ENCODE peak calls at places on chromosomes 6 and 20, in nine cellular contexts. One of them, this sample, is unnamed.

GRCh38 chr6:46451343-46451742 is 39.9 kb downstream of the RCAN2 start:
- DNase-seq in heart left ventricle: no peak
- DNase-seq in OCI-LY7: no peak
- DNase-seq in astrocyte of the spinal cord: no peak
- DNase-seq in PC-3: no peak
- DNase-seq in neural progenitor cell: no peak
- DNase-seq in cardiac muscle cell: no peak
- DNase-seq in neuronal stem cell: no peak
- DNase-seq in iPS DF 6.9: no peak
- DNase-seq in this sample: no peak

GRCh38 chr6:75600694-75601265 is 900 bp upstream of the SENP6 start:
- DNase-seq in heart left ventricle: no peak
- DNase-seq in OCI-LY7: no peak
- DNase-seq in astrocyte of the spinal cord: peak
- DNase-seq in PC-3: no peak
- DNase-seq in neural progenitor cell: no peak
- DNase-seq in cardiac muscle cell: no peak
- DNase-seq in neuronal stem cell: no peak
- DNase-seq in iPS DF 6.9: no peak
- DNase-seq in this sample: no peak

GRCh38 chr6:27288136-27289044 is 23.7 kb downstream of the POM121L2 start:
- DNase-seq in heart left ventricle: no peak
- DNase-seq in OCI-LY7: no peak
- DNase-seq in astrocyte of the spinal cord: no peak
- DNase-seq in PC-3: peak
- DNase-seq in neural progenitor cell: peak
- DNase-seq in cardiac muscle cell: no peak
- DNase-seq in neuronal stem cell: no peak
- DNase-seq in iPS DF 6.9: no peak
- DNase-seq in this sample: no peak

GRCh38 chr6:169160091-169160854 is 93.4 kb downstream of the THBS2 start:
- DNase-seq in heart left ventricle: no peak
- DNase-seq in OCI-LY7: no peak
- DNase-seq in astrocyte of the spinal cord: no peak
- DNase-seq in PC-3: no peak
- DNase-seq in neural progenitor cell: no peak
- DNase-seq in cardiac muscle cell: no peak
- DNase-seq in neuronal stem cell: no peak
- DNase-seq in iPS DF 6.9: no peak
- DNase-seq in this sample: no peak

GRCh38 chr6:126337323-126337722 is 2.6 kb upstream of the CENPW start:
- DNase-seq in heart left ventricle: no peak
- DNase-seq in OCI-LY7: no peak
- DNase-seq in astrocyte of the spinal cord: no peak
- DNase-seq in PC-3: no peak
- DNase-seq in neural progenitor cell: no peak
- DNase-seq in cardiac muscle cell: peak
- DNase-seq in neuronal stem cell: no peak
- DNase-seq in iPS DF 6.9: no peak
- DNase-seq in this sample: peak

GRCh38 chr6:16486661-16487060 is 248.3 kb downstream of the GMPR start:
- DNase-seq in heart left ventricle: no peak
- DNase-seq in OCI-LY7: no peak
- DNase-seq in astrocyte of the spinal cord: no peak
- DNase-seq in PC-3: no peak
- DNase-seq in neural progenitor cell: no peak
- DNase-seq in cardiac muscle cell: no peak
- DNase-seq in neuronal stem cell: no peak
- DNase-seq in iPS DF 6.9: no peak
- DNase-seq in this sample: no peak

GRCh38 chr6:93418113-93418447 is 1.3 kb downstream of the EPHA7 start:
- DNase-seq in heart left ventricle: no peak
- DNase-seq in OCI-LY7: no peak
- DNase-seq in astrocyte of the spinal cord: peak
- DNase-seq in PC-3: peak
- DNase-seq in neural progenitor cell: no peak
- DNase-seq in cardiac muscle cell: peak
- DNase-seq in neuronal stem cell: no peak
- DNase-seq in iPS DF 6.9: no peak
- DNase-seq in this sample: no peak

GRCh38 chr6:11605507-11605905 is 68.0 kb downstream of the TMEM170B start:
- DNase-seq in heart left ventricle: no peak
- DNase-seq in OCI-LY7: no peak
- DNase-seq in astrocyte of the spinal cord: no peak
- DNase-seq in PC-3: no peak
- DNase-seq in neural progenitor cell: peak
- DNase-seq in cardiac muscle cell: no peak
- DNase-seq in neuronal stem cell: no peak
- DNase-seq in iPS DF 6.9: no peak
- DNase-seq in this sample: no peak

GRCh38 chr20:2528671-2529070 is 7.7 kb upstream of the TMC2 start:
- DNase-seq in heart left ventricle: no peak
- DNase-seq in OCI-LY7: no peak
- DNase-seq in astrocyte of the spinal cord: no peak
- DNase-seq in PC-3: no peak
- DNase-seq in neural progenitor cell: peak
- DNase-seq in cardiac muscle cell: no peak
- DNase-seq in neuronal stem cell: no peak
- DNase-seq in iPS DF 6.9: no peak
- DNase-seq in this sample: no peak

GRCh38 chr6:108207013-108207412 is 41.2 kb downstream of the NR2E1 start:
- DNase-seq in heart left ventricle: no peak
- DNase-seq in OCI-LY7: no peak
- DNase-seq in astrocyte of the spinal cord: no peak
- DNase-seq in PC-3: no peak
- DNase-seq in neural progenitor cell: no peak
- DNase-seq in cardiac muscle cell: no peak
- DNase-seq in neuronal stem cell: no peak
- DNase-seq in iPS DF 6.9: no peak
- DNase-seq in this sample: no peak

GRCh38 chr6:16158943-16159557 is 30.2 kb downstream of the MYLIP start:
- DNase-seq in heart left ventricle: no peak
- DNase-seq in OCI-LY7: no peak
- DNase-seq in astrocyte of the spinal cord: no peak
- DNase-seq in PC-3: no peak
- DNase-seq in neural progenitor cell: no peak
- DNase-seq in cardiac muscle cell: no peak
- DNase-seq in neuronal stem cell: no peak
- DNase-seq in iPS DF 6.9: no peak
- DNase-seq in this sample: no peak

GRCh38 chr20:41317536-41318270 is at the start of gene ZHX3:
- DNase-seq in heart left ventricle: peak
- DNase-seq in OCI-LY7: peak
- DNase-seq in astrocyte of the spinal cord: peak
- DNase-seq in PC-3: peak
- DNase-seq in neural progenitor cell: peak
- DNase-seq in cardiac muscle cell: peak
- DNase-seq in neuronal stem cell: peak
- DNase-seq in iPS DF 6.9: peak
- DNase-seq in this sample: peak

GRCh38 chr20:41316009-41316408 is 1.5 kb downstream of the ZHX3 start:
- DNase-seq in heart left ventricle: no peak
- DNase-seq in OCI-LY7: no peak
- DNase-seq in astrocyte of the spinal cord: no peak
- DNase-seq in PC-3: no peak
- DNase-seq in neural progenitor cell: no peak
- DNase-seq in cardiac muscle cell: no peak
- DNase-seq in neuronal stem cell: no peak
- DNase-seq in iPS DF 6.9: no peak
- DNase-seq in this sample: no peak

GRCh38 chr20:41316602-41317535 is 662 bp downstream of the ZHX3 start:
- DNase-seq in heart left ventricle: peak
- DNase-seq in OCI-LY7: peak
- DNase-seq in astrocyte of the spinal cord: peak
- DNase-seq in PC-3: peak
- DNase-seq in neural progenitor cell: peak
- DNase-seq in cardiac muscle cell: peak
- DNase-seq in neuronal stem cell: peak
- DNase-seq in iPS DF 6.9: no peak
- DNase-seq in this sample: no peak

GRCh38 chr20:41318271-41318649 is 729 bp upstream of the ZHX3 start:
- DNase-seq in heart left ventricle: no peak
- DNase-seq in OCI-LY7: no peak
- DNase-seq in astrocyte of the spinal cord: peak
- DNase-seq in PC-3: no peak
- DNase-seq in neural progenitor cell: no peak
- DNase-seq in cardiac muscle cell: no peak
- DNase-seq in neuronal stem cell: no peak
- DNase-seq in iPS DF 6.9: no peak
- DNase-seq in this sample: no peak

DNA sequence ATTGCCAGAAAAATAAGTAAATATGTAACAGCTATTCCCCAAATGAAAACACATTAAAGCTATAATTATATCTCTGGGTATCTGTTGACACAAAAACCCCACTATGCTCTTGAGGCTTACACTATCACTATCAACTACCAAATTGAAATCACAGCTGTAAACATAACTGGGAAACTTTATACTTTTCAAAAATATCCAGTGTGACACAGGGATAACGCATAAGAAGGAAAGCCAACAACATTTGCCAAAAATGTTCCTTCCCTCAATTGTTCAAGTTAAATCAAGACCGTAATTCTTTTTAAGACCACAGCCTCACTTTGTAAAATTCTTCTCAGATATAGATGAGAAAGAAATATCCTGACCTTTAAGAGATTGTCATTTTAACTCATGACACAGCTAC is 3.1 kb downstream of the ZHX3 start:
- DNase-seq in heart left ventricle: no peak
- DNase-seq in OCI-LY7: no peak
- DNase-seq in astrocyte of the spinal cord: no peak
- DNase-seq in PC-3: no peak
- DNase-seq in neural progenitor cell: no peak
- DNase-seq in cardiac muscle cell: no peak
- DNase-seq in neuronal stem cell: no peak
- DNase-seq in iPS DF 6.9: no peak
- DNase-seq in this sample: no peak
- H3K4me3 ChIP-seq in heart left ventricle: no peak
- H3K4me3 ChIP-seq in OCI-LY7: no peak
- H3K4me3 ChIP-seq in astrocyte of the spinal cord: no peak
- H3K4me3 ChIP-seq in PC-3: no peak
- H3K4me3 ChIP-seq in neural progenitor cell: no peak
- H3K4me3 ChIP-seq in cardiac muscle cell: no peak
- H3K4me3 ChIP-seq in neuronal stem cell: no peak
- H3K4me3 ChIP-seq in iPS DF 6.9: no peak
- H3K4me3 ChIP-seq in this sample: no peak

GRCh38 chr6:31081872-31082271 is 30.5 kb downstream of the C6orf15 start:
- DNase-seq in heart left ventricle: no peak
- DNase-seq in OCI-LY7: no peak
- DNase-seq in astrocyte of the spinal cord: no peak
- DNase-seq in PC-3: no peak
- DNase-seq in neural progenitor cell: no peak
- DNase-seq in cardiac muscle cell: no peak
- DNase-seq in neuronal stem cell: no peak
- DNase-seq in iPS DF 6.9: no peak
- DNase-seq in this sample: no peak

GRCh38 chr6:31075528-31075927 is 36.8 kb downstream of the C6orf15 start:
- DNase-seq in heart left ventricle: no peak
- DNase-seq in OCI-LY7: no peak
- DNase-seq in astrocyte of the spinal cord: peak
- DNase-seq in PC-3: peak
- DNase-seq in neural progenitor cell: no peak
- DNase-seq in cardiac muscle cell: peak
- DNase-seq in neuronal stem cell: no peak
- DNase-seq in iPS DF 6.9: no peak
- DNase-seq in this sample: peak

GRCh38 chr6:31083742-31084354 is 28.5 kb downstream of the C6orf15 start:
- DNase-seq in heart left ventricle: peak
- DNase-seq in OCI-LY7: peak
- DNase-seq in astrocyte of the spinal cord: peak
- DNase-seq in PC-3: no peak
- DNase-seq in neural progenitor cell: peak
- DNase-seq in cardiac muscle cell: peak
- DNase-seq in neuronal stem cell: peak
- DNase-seq in iPS DF 6.9: peak
- DNase-seq in this sample: peak

GRCh38 chr6:31076611-31077010 is 35.8 kb downstream of the C6orf15 start:
- DNase-seq in heart left ventricle: no peak
- DNase-seq in OCI-LY7: no peak
- DNase-seq in astrocyte of the spinal cord: no peak
- DNase-seq in PC-3: no peak
- DNase-seq in neural progenitor cell: no peak
- DNase-seq in cardiac muscle cell: no peak
- DNase-seq in neuronal stem cell: no peak
- DNase-seq in iPS DF 6.9: no peak
- DNase-seq in this sample: no peak

GRCh38 chr6:31079656-31080261 is 32.6 kb downstream of the C6orf15 start:
- DNase-seq in heart left ventricle: peak
- DNase-seq in OCI-LY7: peak
- DNase-seq in astrocyte of the spinal cord: peak
- DNase-seq in PC-3: peak
- DNase-seq in neural progenitor cell: peak
- DNase-seq in cardiac muscle cell: peak
- DNase-seq in neuronal stem cell: peak
- DNase-seq in iPS DF 6.9: peak
- DNase-seq in this sample: no peak
- H3K4me3 ChIP-seq in heart left ventricle: peak
- H3K4me3 ChIP-seq in OCI-LY7: no peak
- H3K4me3 ChIP-seq in astrocyte of the spinal cord: no peak
- H3K4me3 ChIP-seq in PC-3: no peak
- H3K4me3 ChIP-seq in neural progenitor cell: no peak
- H3K4me3 ChIP-seq in cardiac muscle cell: no peak
- H3K4me3 ChIP-seq in neuronal stem cell: no peak
- H3K4me3 ChIP-seq in iPS DF 6.9: no peak
- H3K4me3 ChIP-seq in this sample: no peak

GRCh38 chr6:21769405-21769851 is 175.9 kb downstream of the SOX4 start:
- DNase-seq in heart left ventricle: peak
- DNase-seq in OCI-LY7: no peak
- DNase-seq in astrocyte of the spinal cord: peak
- DNase-seq in PC-3: peak
- DNase-seq in neural progenitor cell: peak
- DNase-seq in cardiac muscle cell: peak
- DNase-seq in neuronal stem cell: peak
- DNase-seq in iPS DF 6.9: peak
- DNase-seq in this sample: peak
- H3K4me3 ChIP-seq in heart left ventricle: no peak
- H3K4me3 ChIP-seq in OCI-LY7: no peak
- H3K4me3 ChIP-seq in astrocyte of the spinal cord: no peak
- H3K4me3 ChIP-seq in PC-3: no peak
- H3K4me3 ChIP-seq in neural progenitor cell: no peak
- H3K4me3 ChIP-seq in cardiac muscle cell: no peak
- H3K4me3 ChIP-seq in neuronal stem cell: no peak
- H3K4me3 ChIP-seq in iPS DF 6.9: no peak
- H3K4me3 ChIP-seq in this sample: no peak

DNA sequence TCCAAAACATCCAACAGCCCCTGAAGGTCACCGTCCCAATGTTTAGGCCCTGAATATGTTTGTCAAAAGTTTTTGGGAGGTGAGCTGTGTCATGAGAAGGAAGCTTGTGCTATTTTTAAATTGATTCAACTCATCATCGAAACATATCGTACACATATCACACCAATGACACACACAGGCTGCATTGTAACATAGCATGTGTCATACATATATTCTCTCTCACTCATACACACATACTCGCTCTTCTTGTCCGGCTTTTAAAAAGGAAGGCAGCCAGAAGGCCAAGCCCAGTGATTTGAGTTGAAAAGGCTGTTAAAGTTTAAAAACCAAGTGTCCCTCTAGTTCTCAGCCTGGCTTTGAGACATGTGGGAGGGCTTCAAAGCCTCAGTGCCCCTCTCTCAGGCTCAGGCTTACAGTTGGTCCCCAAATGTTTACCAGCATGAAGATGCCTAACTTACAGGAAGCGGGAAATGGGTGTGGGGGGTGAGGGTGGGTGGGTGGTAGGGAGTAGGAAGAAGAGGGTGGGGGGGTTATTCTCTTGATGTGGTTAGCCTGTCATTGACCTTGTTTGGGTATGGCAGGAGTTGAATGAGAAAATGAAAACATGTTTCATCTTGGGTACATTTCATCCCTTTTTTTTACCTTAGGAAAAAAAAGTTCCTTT is 3.3 kb upstream of the PRDM1 start:
- DNase-seq in heart left ventricle: no peak
- DNase-seq in OCI-LY7: no peak
- DNase-seq in astrocyte of the spinal cord: peak
- DNase-seq in PC-3: peak
- DNase-seq in neural progenitor cell: no peak
- DNase-seq in cardiac muscle cell: no peak
- DNase-seq in neuronal stem cell: no peak
- DNase-seq in iPS DF 6.9: no peak
- DNase-seq in this sample: peak
- H3K4me3 ChIP-seq in heart left ventricle: no peak
- H3K4me3 ChIP-seq in OCI-LY7: no peak
- H3K4me3 ChIP-seq in astrocyte of the spinal cord: no peak
- H3K4me3 ChIP-seq in PC-3: no peak
- H3K4me3 ChIP-seq in neural progenitor cell: no peak
- H3K4me3 ChIP-seq in cardiac muscle cell: no peak
- H3K4me3 ChIP-seq in neuronal stem cell: no peak
- H3K4me3 ChIP-seq in iPS DF 6.9: no peak
- H3K4me3 ChIP-seq in this sample: no peak